ENCODE peak calls at places on chromosomes 6 and 20, in four cellular contexts. Q is WTC11, V is K562, U is GM12878. H is an unnamed sample.

GRCh38 chr6:125293587-125293986 is 8.2 kb downstream of the HDDC2 start:
- DNase-seq in U (no peak), Q (no peak), V (peak), H (no peak)

GRCh38 chr6:139628220-139628619 is 253.8 kb upstream of the CITED2 start:
- DNase-seq in Q (no peak), V (no peak), U (no peak), H (no peak)

GRCh38 chr6:148166339-148166949 is 176.2 kb upstream of the SASH1 start:
- DNase-seq in U (no peak), V (peak), Q (no peak), H (peak)

GRCh38 chr6:110296151-110297028 is 61.8 kb downstream of the METTL24 start:
- DNase-seq in U (no peak), V (no peak), Q (no peak), H (no peak)

GRCh38 chr6:134956676-134957075 is 6.8 kb upstream of the ALDH8A1 start:
- DNase-seq in Q (no peak), V (no peak), U (no peak), H (no peak)

GRCh38 chr6:80690611-80691090 is 584.2 kb downstream of the BCKDHB start:
- DNase-seq in U (no peak), Q (no peak), V (no peak), H (no peak)

GRCh38 chr20:53870426-53871199 is 199.8 kb downstream of the BCAS1 start:
- DNase-seq in Q (no peak), V (peak), U (no peak), H (no peak)

GRCh38 chr20:3686867-3687321 is 5.1 kb upstream of the ADAM33 start:
- DNase-seq in U (no peak), Q (no peak), V (no peak), H (no peak)

GRCh38 chr20:20102163-20102562 is 49.8 kb downstream of the CFAP61 start:
- DNase-seq in V (no peak), U (no peak), Q (no peak), H (no peak)

GRCh38 chr6:89116702-89117101 is 1.2 kb downstream of the SRSF12 start:
- DNase-seq in V (no peak), U (no peak), Q (no peak), H (no peak)

GRCh38 chr6:26660096-26660425 is 515 bp upstream of the ZNF322 start:
- DNase-seq in Q (no peak), V (peak), U (no peak), H (peak)

GRCh38 chr6:132025468-132025867 is 74.3 kb upstream of the CCN2 start:
- DNase-seq in Q (no peak), V (no peak), U (no peak), H (no peak)

GRCh38 chr6:4756247-4756646 is 20.0 kb upstream of the CDYL start:
- DNase-seq in Q (no peak), U (no peak), V (no peak), H (no peak)

GRCh38 chr20:38008233-38008944 is 24.9 kb downstream of the TTI1 start:
- DNase-seq in Q (no peak), U (no peak), V (no peak), H (no peak)

GRCh38 chr6:53280207-53280606 is 68.5 kb downstream of the ELOVL5 start:
- DNase-seq in U (no peak), V (no peak), Q (no peak), H (no peak)

GRCh38 chr6:16800942-16801341 is 39.7 kb upstream of the ATXN1 start:
- DNase-seq in V (no peak), Q (no peak), U (no peak), H (no peak)

GRCh38 chr6:106122941-106123337 is 36.8 kb downstream of the PRDM1 start:
- DNase-seq in V (no peak), Q (no peak), U (no peak), H (no peak)

GRCh38 chr6:85395746-85396145 is 54.1 kb upstream of the NT5E start:
- DNase-seq in Q (no peak), V (no peak), U (no peak), H (no peak)

GRCh38 chr6:161215193-161215592 is 58.7 kb downstream of the AGPAT4 start:
- DNase-seq in Q (no peak), V (peak), U (no peak), H (peak)

GRCh38 chr6:168087436-168088160 is 8.6 kb upstream of the FRMD1 start:
- DNase-seq in Q (no peak), V (no peak), U (no peak), H (no peak)

GRCh38 chr6:41936073-41936837 is 5.4 kb downstream of the CCND3 start:
- DNase-seq in V (peak), Q (peak), U (peak), H (peak)

GRCh38 chr6:41939091-41939847 is 2.3 kb downstream of the CCND3 start:
- DNase-seq in Q (peak), V (peak), U (no peak), H (no peak)

GRCh38 chr6:41938590-41938989 is 3.0 kb downstream of the CCND3 start:
- DNase-seq in V (no peak), Q (no peak), U (no peak), H (no peak)

GRCh38 chr6:41937472-41937871 is 4.1 kb downstream of the CCND3 start:
- DNase-seq in Q (no peak), V (no peak), U (no peak), H (no peak)

DNA sequence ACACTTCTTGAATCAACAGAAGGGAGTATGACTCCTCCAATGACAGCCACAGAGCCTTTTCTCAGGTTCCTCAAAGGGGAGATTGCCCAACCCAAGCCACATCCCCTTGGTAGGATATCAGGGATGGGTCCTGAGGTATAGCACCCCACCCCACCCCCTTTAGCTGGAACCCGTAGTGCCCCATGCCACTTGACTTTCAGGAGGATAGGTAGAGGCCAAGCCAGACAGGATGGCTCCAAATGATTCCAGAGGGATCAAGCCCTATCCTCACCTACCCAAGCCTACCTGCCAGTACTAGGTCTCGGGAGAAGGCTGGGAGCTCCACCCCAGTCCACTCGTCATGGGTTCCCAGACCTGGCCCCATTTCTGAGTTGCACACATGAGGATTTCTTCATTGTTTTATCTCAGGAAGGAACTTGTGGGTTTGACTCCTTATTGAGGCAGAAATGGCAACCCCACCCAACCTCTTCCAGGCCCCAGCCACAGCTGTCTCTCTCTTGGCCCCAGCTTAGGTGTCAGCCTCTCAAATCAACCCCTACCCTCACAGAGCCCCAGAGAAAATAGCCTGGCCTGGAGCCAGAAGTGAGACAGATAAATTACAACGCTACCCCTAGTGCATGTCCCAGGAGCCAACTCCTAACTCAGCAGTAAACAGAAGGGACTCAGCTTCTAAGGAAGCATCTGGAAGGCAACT is 3.6 kb downstream of the CCND3 start:
- DNase-seq in Q (no peak), V (peak), U (no peak), H (no peak)
- TF ChIP-seq CBFB in Q (no peak), V (no peak), U (no peak), H (no peak)

GRCh38 chr20:41178495-41178894 is 41.2 kb downstream of the PLCG1 start:
- DNase-seq in V (no peak), U (no peak), Q (no peak), H (no peak)

GRCh38 chr20:41176711-41177552 is 39.6 kb downstream of the PLCG1 start:
- DNase-seq in U (no peak), V (no peak), Q (peak), H (no peak)

GRCh38 chr20:41178904-41179432 is 41.6 kb downstream of the PLCG1 start:
- DNase-seq in V (no peak), Q (peak), U (no peak), H (no peak)

GRCh38 chr20:41175727-41176330 is 38.5 kb downstream of the PLCG1 start:
- DNase-seq in Q (no peak), U (no peak), V (no peak), H (no peak)

DNA sequence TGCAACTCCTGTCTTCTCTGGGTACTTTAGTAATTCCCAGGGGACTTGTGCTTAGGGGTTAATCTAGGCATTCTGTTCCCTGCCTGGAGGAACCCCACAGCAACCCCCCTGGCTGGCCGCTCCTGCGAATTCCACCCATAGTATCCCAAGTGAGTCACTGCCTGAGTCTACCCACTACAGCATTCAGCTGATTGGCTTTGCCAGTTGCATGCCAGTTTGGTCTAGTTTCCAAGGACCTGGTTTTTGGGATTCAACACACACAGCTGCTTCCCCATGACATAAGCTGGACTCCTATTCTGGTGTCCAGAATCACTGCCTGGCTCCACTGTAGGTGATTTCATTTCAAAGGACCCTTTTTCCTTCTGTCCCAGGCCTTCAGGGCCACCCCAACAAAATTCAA is 40.3 kb downstream of the PLCG1 start:
- DNase-seq in U (no peak), Q (peak), V (no peak), H (no peak)
- TF ChIP-seq CBFB in U (no peak), Q (no peak), V (no peak), H (no peak)

GRCh38 chr20:63132715-63133471 is 83.0 kb downstream of the YTHDF1 start:
- DNase-seq in Q (peak), V (no peak), U (no peak), H (no peak)

GRCh38 chr20:63133481-63134091 is 82.3 kb downstream of the YTHDF1 start:
- DNase-seq in V (no peak), U (no peak), Q (peak), H (no peak)

GRCh38 chr20:63132131-63132714 is 83.7 kb downstream of the YTHDF1 start:
- DNase-seq in U (no peak), V (no peak), Q (peak), H (no peak)

GRCh38 chr20:63135411-63135810 is 80.5 kb downstream of the YTHDF1 start:
- DNase-seq in V (peak), U (no peak), Q (peak), H (no peak)

DNA sequence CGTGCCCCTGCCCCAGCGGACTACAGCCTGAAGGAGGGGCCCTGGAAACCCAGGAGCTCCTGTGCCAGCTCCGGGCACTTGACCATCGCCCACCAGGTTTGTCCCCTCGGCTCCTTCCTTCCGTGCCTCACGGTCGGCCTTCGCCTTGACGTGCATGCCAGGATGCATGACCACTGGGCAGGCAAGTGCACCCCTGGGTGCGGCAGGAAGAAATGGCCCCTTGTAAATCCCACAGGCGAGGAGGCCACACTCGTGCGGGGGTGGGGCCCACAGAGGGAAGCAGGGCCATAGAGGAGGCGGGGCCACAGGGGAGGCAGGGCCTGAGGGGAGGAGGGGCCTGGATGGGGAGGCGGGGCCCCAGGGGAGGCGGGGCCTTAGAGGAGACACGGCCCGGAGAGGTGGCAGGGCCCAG is 81.7 kb downstream of the YTHDF1 start:
- DNase-seq in Q (peak), U (no peak), V (peak), H (no peak)
- TF ChIP-seq CBFB in Q (no peak), U (no peak), V (no peak), H (no peak)

DNA sequence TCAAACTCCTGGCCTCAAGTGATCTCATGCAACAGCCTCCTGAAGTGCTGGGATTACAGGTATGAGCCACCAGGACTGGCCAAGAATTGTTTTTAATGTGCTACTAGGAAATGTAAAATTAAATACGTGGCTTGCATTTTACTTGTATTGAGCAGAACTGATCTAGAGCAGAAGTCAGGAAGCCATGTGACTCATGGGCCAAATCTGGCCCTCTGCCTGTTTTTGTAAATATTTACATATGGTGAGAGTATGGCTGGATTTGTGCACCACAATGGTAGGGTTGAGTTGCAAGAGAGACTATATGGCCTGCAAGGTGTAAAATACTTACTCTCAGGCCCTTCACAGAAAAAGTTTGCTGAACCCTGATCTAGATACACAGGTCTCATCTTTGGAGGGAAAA is 75.8 kb downstream of the LAMP5 start:
- DNase-seq in V (no peak), U (no peak), Q (no peak), H (no peak)
- TF ChIP-seq CBFB in V (no peak), U (no peak), Q (no peak), H (no peak)

GRCh38 chr6:25175656-25176055 is 103.5 kb upstream of the CARMIL1 start:
- DNase-seq in U (no peak), Q (no peak), V (no peak), H (no peak)
- TF ChIP-seq CBFB in U (no peak), Q (no peak), V (no peak), H (no peak)

GRCh38 chr20:48339147-48339985 is 488.4 kb downstream of the PREX1 start:
- DNase-seq in Q (no peak), V (peak), U (peak), H (no peak)
- TF ChIP-seq CBFB in Q (no peak), V (no peak), U (peak), H (no peak)

GRCh38 chr20:61748376-61748775 is 317.3 kb downstream of the TAF4 start:
- DNase-seq in Q (no peak), V (no peak), U (no peak), H (no peak)

GRCh38 chr20:61752576-61752975 is 313.1 kb downstream of the TAF4 start:
- DNase-seq in U (no peak), V (no peak), Q (no peak), H (no peak)

GRCh38 chr20:61746781-61747180 is 318.9 kb downstream of the TAF4 start:
- DNase-seq in V (no peak), U (no peak), Q (no peak), H (no peak)

GRCh38 chr20:61750093-61750492 is 315.6 kb downstream of the TAF4 start:
- DNase-seq in Q (no peak), U (no peak), V (no peak), H (no peak)

GRCh38 chr20:61749406-61750075 is 316.1 kb downstream of the TAF4 start:
- DNase-seq in V (no peak), U (no peak), Q (no peak), H (no peak)
- TF ChIP-seq CBFB in V (no peak), U (no peak), Q (no peak), H (no peak)

H was measured in HepG2.